ENCODE peak calls at places on chromosomes 11 and 22, in eight cellular contexts. K is right lobe of liver, Y is ovary, C is PC-3, A is A549, V is coronary artery, L is upper lobe of right lung, S is PC-9. Q is an unnamed sample.

GRCh38 chr11:94876645-94877445 is 96.5 kb downstream of the CWC15 start:
- DNase-seq in K (peak; percentile 64), Y (peak; percentile 87), C (peak; percentile 84), A (peak; percentile 64), V (peak; percentile 86), L (peak; percentile 76), S (no peak), Q (peak; percentile 90)

GRCh38 chr11:34036456-34036855 is 15.1 kb upstream of the CAPRIN1 start:
- DNase-seq in K (no peak), Y (no peak), C (no peak), A (no peak), V (no peak), L (no peak), S (peak; percentile 58), Q (no peak)

GRCh38 chr11:66004186-66004585 is 1.9 kb downstream of the BANF1 start:
- DNase-seq in K (no peak), Y (no peak), C (no peak), A (no peak), V (no peak), L (no peak), S (no peak), Q (no peak)

GRCh38 chr11:95566151-95566670 is 223.4 kb downstream of the FAM76B start:
- DNase-seq in K (no peak), Y (no peak), C (no peak), A (no peak), V (no peak), L (no peak), S (no peak), Q (no peak)

GRCh38 chr11:100706179-100706578 is 19.1 kb downstream of the ARHGAP42 start:
- DNase-seq in K (no peak), Y (no peak), C (no peak), A (no peak), V (no peak), L (no peak), S (no peak), Q (no peak)

GRCh38 chr22:42060489-42060888 is 10.1 kb downstream of the NAGA start:
- DNase-seq in K (no peak), Y (peak; percentile 7), C (no peak), A (no peak), V (no peak), L (no peak), S (no peak), Q (no peak)

GRCh38 chr11:45092901-45093760 is 53.3 kb upstream of the PRDM11 start:
- DNase-seq in K (no peak), Y (no peak), C (peak; percentile 91), A (no peak), V (peak; percentile 65), L (no peak), S (no peak), Q (no peak)

GRCh38 chr11:93614111-93614784 is 47.2 kb upstream of the CEP295 start:
- DNase-seq in K (no peak), Y (no peak), C (no peak), A (peak; percentile 8), V (no peak), L (no peak), S (no peak), Q (no peak)

GRCh38 chr22:42388130-42388797 is 43.9 kb downstream of the NFAM1 start:
- DNase-seq in K (no peak), Y (no peak), C (peak; percentile 9), A (no peak), V (no peak), L (no peak), S (peak; percentile 48), Q (no peak)

GRCh38 chr22:23067691-23068090 is 2.6 kb upstream of the GNAZ start:
- DNase-seq in K (no peak), Y (no peak), C (peak; percentile 20), A (no peak), V (no peak), L (no peak), S (no peak), Q (no peak)

GRCh38 chr11:117876049-117876340 is 463 bp downstream of the FXYD6 start:
- DNase-seq in K (no peak), Y (no peak), C (no peak), A (no peak), V (no peak), L (no peak), S (no peak), Q (no peak)

GRCh38 chr11:19713221-19714092 is 820 bp downstream of the NAV2 start:
- DNase-seq in K (no peak), Y (no peak), C (no peak), A (no peak), V (no peak), L (no peak), S (no peak), Q (peak; percentile 62)

GRCh38 chr11:118438314-118438931 is 2.1 kb downstream of the KMT2A start:
- DNase-seq in K (no peak), Y (peak; percentile 37), C (peak; percentile 69), A (peak; percentile 31), V (peak; percentile 77), L (no peak), S (no peak), Q (no peak)

GRCh38 chr11:69791266-69791665 is 16.1 kb upstream of the FGF4 start:
- DNase-seq in K (no peak), Y (no peak), C (peak; percentile 89), A (no peak), V (no peak), L (no peak), S (peak; percentile 76), Q (peak; percentile 37)

GRCh38 chr22:48705917-48706605 is 1121.6 kb downstream of the BRD1 start:
- DNase-seq in K (no peak), Y (no peak), C (no peak), A (no peak), V (no peak), L (peak; percentile 40), S (no peak), Q (no peak)

GRCh38 chr11:126978911-126979310 is 21.7 kb downstream of the KIRREL3 start:
- DNase-seq in K (no peak), Y (no peak), C (no peak), A (no peak), V (no peak), L (no peak), S (no peak), Q (no peak)

GRCh38 chr11:102368472-102368871 is 21.5 kb downstream of the BIRC2 start:
- DNase-seq in K (no peak), Y (no peak), C (no peak), A (no peak), V (no peak), L (no peak), S (no peak), Q (no peak)

GRCh38 chr11:1153951-1154487 is 3.7 kb upstream of the MUC5AC start:
- DNase-seq in K (peak; percentile 63), Y (no peak), C (peak; percentile 89), A (peak; percentile 86), V (peak; percentile 74), L (peak; percentile 66), S (peak; percentile 94), Q (no peak)

GRCh38 chr11:104570088-104570701 is 328.1 kb downstream of the CASP12 start:
- DNase-seq in K (no peak), Y (no peak), C (peak; percentile 84), A (no peak), V (no peak), L (no peak), S (peak; percentile 68), Q (no peak)

GRCh38 chr11:78654071-78654470 is 79.4 kb upstream of the NARS2 start:
- DNase-seq in K (no peak), Y (no peak), C (no peak), A (no peak), V (peak; percentile 26), L (no peak), S (no peak), Q (no peak)

GRCh38 chr11:72739240-72740059 is 12.8 kb downstream of the ARAP1 start:
- DNase-seq in K (no peak), Y (no peak), C (no peak), A (no peak), V (no peak), L (no peak), S (no peak), Q (no peak)
- H3K4me3 ChIP-seq in K (no peak overlapping the region), Y (no peak overlapping the region), C (no peak overlapping the region), A (no peak overlapping the region), V (peak overlapping the region; percentile 61), L (peak overlapping the region; percentile 40), S (no peak overlapping the region), Q (no peak overlapping the region)

GRCh38 chr11:120335596-120335927 is 651 bp upstream of the ARHGEF12 start:
- DNase-seq in K (no peak), Y (no peak), C (peak; percentile 47), A (peak; percentile 13), V (no peak), L (no peak), S (no peak), Q (no peak)
- H3K27ac ChIP-seq in K (peak overlapping the region; percentile 97), Y (peak overlapping the region; percentile 93), C (peak overlapping the region; percentile 38), A (peak overlapping the region; percentile 100), V (peak overlapping the region; percentile 99), L (peak overlapping the region; percentile 90), S (peak overlapping the region; percentile 50), Q (peak overlapping the region; percentile 99)

DNA sequence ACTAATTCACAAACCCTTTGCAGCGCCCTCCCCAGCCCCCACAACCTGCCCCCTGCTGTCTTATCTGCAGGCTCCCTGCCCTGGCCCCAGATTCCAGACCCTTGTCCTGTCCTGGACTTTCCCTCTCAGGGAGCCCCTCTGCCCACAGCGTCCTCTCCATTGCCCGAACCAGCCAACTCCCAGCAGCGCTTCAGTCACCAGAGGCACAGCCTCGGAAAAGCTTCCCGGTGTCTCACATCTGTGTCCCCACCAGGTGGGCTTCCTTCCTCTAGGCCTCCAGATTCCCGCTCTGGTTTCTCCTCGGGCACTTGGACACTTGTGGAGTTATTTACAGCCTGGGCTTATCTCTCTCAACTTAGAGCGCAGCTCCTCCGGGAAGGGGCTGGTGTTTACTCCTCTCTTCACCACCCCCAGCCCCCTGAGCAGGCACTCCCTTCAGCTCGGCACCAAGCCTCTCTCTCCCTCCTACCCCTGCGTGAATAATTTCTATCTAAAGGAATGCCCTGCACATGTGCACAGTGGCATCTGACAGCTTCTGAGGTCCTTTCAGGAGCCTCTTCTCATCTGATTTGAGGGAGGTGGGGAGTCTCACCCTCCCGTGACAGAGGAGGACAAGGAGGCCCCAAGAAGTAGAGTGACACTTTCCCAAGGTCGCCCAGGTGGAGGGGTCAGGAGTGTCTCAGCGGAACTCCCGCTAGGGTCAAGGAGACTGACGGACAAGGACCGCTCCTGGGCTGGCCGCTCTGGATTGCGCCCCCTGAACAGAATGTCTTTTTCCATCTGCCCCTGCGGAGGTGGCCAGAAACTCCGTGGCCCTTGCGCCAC is 838 bp downstream of the WNT11 start:
- DNase-seq in K (no peak), Y (no peak), C (no peak), A (no peak), V (no peak), L (no peak), S (no peak), Q (peak; percentile 49)
- H3K4me3 ChIP-seq in K (no peak overlapping the region), Y (no peak overlapping the region), C (peak overlapping the region; percentile 67), A (peak overlapping the region; percentile 60), V (peak overlapping the region; percentile 72), L (peak overlapping the region; percentile 63), S (peak overlapping the region; percentile 73), Q (no peak overlapping the region)

DNA sequence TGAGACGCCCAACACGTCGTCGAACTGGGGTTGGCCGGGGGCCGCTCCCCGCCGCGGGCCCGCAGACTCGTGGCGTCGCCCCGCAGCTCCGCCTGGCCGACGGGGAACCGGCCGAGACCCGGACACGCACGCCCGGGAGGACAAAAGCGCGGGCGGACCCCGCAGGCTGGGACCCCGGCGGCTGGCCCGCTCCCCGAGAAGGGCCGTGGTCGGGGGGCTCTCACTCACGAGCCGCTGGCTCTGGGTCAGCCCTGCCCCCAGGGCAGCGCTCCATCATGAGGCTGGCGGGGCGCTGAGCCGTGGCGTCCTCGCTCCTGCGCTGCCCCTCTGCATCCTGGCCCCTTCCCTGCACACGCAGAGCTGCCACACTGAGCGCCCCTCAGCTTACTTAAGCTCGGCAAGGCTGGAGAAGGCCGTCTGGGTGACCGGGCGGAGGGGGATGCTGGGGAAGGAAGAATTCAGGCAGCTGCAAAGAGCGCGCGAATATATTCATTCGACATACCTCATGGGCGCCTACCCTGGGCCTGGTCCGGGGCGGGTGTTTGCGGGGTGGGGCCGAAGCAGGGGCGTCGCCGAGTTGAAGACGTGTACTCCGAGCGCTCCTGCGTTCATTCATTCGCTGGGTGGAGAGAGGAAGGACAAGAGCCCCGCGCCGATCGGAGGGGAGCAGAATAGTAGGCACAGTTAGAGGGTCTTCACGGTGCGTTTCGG is 579 bp upstream of the CYB5R2 start:
- DNase-seq in K (no peak), Y (peak; percentile 57), C (no peak), A (no peak), V (peak; percentile 74), L (peak; percentile 72), S (no peak), Q (peak; percentile 68)
- H3K27ac ChIP-seq in K (no peak overlapping the region), Y (peak overlapping the region; percentile 63), C (no peak overlapping the region), A (peak overlapping the region; percentile 82), V (no peak overlapping the region), L (peak overlapping the region; percentile 4), S (no peak overlapping the region), Q (no peak overlapping the region)